ENCODE peak calls at places on chromosome 20, in six cellular contexts. J is epithelial cell of proximal tubule, K is cardiac fibroblast, Z is GM06990, S is stomach, Q is cardiac muscle cell. P is an unnamed sample.
A peak's percentile ranks its signal among the peaks of the same experiment; 100 is the strongest.

GRCh38 chr20:53751394-53752368 is 158.0 kb upstream of the ZNF217 start:
- DNase-seq in Z (peak; percentile 61), Q (peak; percentile 2), K (no peak), S (peak; percentile 24), J (no peak), P (no peak)

GRCh38 chr20:51434556-51435256 is 107.8 kb downstream of the NFATC2 start:
- DNase-seq in Z (no peak), K (peak; percentile 73), J (peak; percentile 27), S (no peak), Q (no peak), P (peak; percentile 79)

GRCh38 chr20:32539063-32539816 is 45.9 kb downstream of the NOL4L start:
- DNase-seq in S (no peak), K (no peak), Z (no peak), J (no peak), Q (no peak), P (no peak)

GRCh38 chr20:50561379-50562078 is 51.3 kb downstream of the PTPN1 start:
- DNase-seq in Q (no peak), J (peak; percentile 76), K (peak; percentile 93), S (no peak), Z (peak; percentile 59), P (peak; percentile 94)

GRCh38 chr20:41339957-41340326 is 679 bp upstream of the LPIN3 start:
- DNase-seq in Z (peak; percentile 77), S (peak; percentile 96), Q (peak; percentile 83), J (no peak), K (peak; percentile 68), P (peak; percentile 62)

GRCh38 chr20:33531047-33531877 is 41.4 kb downstream of the CBFA2T2 start:
- DNase-seq in J (no peak), Q (peak; percentile 66), K (peak; percentile 51), S (no peak), Z (no peak), P (peak; percentile 33)

GRCh38 chr20:51198876-51199523 is 176.1 kb upstream of the KCNG1 start:
- DNase-seq in S (no peak), J (no peak), Z (no peak), Q (no peak), K (no peak), P (no peak)

GRCh38 chr20:51833326-51833725 is 31.0 kb upstream of the SALL4 start:
- DNase-seq in J (no peak), Z (no peak), K (no peak), Q (no peak), S (no peak), P (no peak)

GRCh38 chr20:46176744-46177378 is 58.7 kb downstream of the CD40 start:
- DNase-seq in Z (no peak), Q (no peak), K (no peak), S (no peak), J (no peak), P (no peak)

GRCh38 chr20:23293689-23294088 is 56.9 kb upstream of the NXT1 start:
- DNase-seq in J (no peak), S (no peak), K (no peak), Q (no peak), Z (no peak), P (no peak)

GRCh38 chr20:380763-381580 is 412 bp downstream of the TRIB3 start:
- DNase-seq in S (peak; percentile 59), Q (peak; percentile 48), Z (peak; percentile 85), K (peak; percentile 75), J (no peak), P (peak; percentile 69)

GRCh38 chr20:33584976-33585375 is 77.2 kb upstream of the C20orf144 start:
- DNase-seq in Z (no peak), J (no peak), K (no peak), Q (no peak), S (no peak), P (no peak)

GRCh38 chr20:7665311-7665863 is 274.9 kb downstream of the HAO1 start:
- DNase-seq in Z (no peak), K (no peak), Q (no peak), S (no peak), J (no peak), P (no peak)

GRCh38 chr20:48406462-48407235 is 421.1 kb downstream of the PREX1 start:
- DNase-seq in Z (no peak), Q (no peak), K (no peak), S (no peak), J (no peak), P (no peak)
- TF ChIP-seq CTCF in Z (no peak), Q (no peak), K (no peak), S (no peak), J (no peak), P (no peak)

DNA sequence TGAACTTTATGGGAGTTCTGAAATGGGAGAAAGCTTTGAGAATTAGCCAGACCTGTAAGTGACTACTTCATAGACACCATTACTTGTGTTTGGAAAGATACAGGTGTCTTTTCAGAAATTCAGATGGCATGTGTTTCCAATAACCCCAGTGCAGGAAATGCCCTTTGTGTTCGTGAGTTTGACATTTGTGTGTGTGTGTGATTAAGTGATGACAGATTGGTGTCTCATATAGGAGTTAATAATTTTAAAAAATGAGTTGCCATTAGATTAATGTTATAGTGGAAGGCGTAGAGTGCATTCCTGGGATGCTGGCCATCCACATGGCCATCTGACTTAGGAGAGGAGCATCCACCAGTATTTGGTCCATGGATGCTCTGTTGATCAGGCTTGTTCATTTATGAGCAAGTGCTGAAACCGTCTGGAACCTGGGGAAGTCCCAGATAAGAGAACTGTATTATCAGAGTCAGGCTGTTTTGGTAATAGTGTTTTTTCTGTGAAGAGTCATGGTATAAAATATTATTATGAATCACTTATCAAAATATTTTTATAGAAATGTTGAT is 3.1 kb downstream of the STK4 start:
- DNase-seq in K (no peak), J (no peak), S (no peak), Z (no peak), Q (no peak), P (no peak)
- H3K4me3 ChIP-seq in K (no peak overlapping the region), J (no peak overlapping the region), S (no peak overlapping the region), Z (peak overlapping the region; percentile 97), Q (no peak overlapping the region), P (no peak overlapping the region)

GRCh38 chr20:43431120-43431519 is 26.6 kb upstream of the SRSF6 start:
- DNase-seq in S (no peak), J (no peak), Q (no peak), K (peak; percentile 5), Z (no peak), P (peak; percentile 14)

GRCh38 chr20:43430265-43430664 is 27.4 kb upstream of the SRSF6 start:
- DNase-seq in Q (no peak), Z (no peak), J (no peak), S (no peak), K (no peak), P (no peak)

GRCh38 chr20:43433250-43433854 is 24.3 kb upstream of the SRSF6 start:
- DNase-seq in Q (no peak), J (no peak), K (no peak), S (no peak), Z (no peak), P (no peak)

GRCh38 chr20:43434565-43434964 is 23.1 kb upstream of the SRSF6 start:
- DNase-seq in J (no peak), S (no peak), K (no peak), Q (no peak), Z (no peak), P (no peak)

DNA sequence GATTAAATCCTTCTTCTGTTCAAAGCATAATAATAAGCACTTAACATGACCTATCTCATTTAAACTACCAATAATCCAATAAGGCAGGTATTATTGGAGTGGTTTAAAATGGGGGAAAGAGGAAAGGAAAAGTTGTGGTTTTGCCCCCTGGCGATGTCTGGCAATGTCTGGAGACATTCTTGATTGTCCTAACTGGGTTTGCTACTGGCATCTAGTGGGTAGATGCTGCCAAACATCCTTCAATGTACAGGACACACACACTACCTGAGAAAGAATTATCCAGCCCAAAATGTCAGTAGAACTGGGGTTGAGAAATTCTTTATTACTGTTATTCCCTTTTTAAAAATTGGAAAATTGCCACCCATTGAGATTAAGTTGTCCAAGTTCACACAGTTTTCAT is 25.2 kb upstream of the SRSF6 start:
- DNase-seq in Z (no peak), Q (no peak), K (no peak), S (no peak), J (no peak), P (no peak)
- TF ChIP-seq CTCF in Z (no peak), Q (no peak), K (no peak), S (no peak), J (peak; percentile 14), P (no peak)

DNA sequence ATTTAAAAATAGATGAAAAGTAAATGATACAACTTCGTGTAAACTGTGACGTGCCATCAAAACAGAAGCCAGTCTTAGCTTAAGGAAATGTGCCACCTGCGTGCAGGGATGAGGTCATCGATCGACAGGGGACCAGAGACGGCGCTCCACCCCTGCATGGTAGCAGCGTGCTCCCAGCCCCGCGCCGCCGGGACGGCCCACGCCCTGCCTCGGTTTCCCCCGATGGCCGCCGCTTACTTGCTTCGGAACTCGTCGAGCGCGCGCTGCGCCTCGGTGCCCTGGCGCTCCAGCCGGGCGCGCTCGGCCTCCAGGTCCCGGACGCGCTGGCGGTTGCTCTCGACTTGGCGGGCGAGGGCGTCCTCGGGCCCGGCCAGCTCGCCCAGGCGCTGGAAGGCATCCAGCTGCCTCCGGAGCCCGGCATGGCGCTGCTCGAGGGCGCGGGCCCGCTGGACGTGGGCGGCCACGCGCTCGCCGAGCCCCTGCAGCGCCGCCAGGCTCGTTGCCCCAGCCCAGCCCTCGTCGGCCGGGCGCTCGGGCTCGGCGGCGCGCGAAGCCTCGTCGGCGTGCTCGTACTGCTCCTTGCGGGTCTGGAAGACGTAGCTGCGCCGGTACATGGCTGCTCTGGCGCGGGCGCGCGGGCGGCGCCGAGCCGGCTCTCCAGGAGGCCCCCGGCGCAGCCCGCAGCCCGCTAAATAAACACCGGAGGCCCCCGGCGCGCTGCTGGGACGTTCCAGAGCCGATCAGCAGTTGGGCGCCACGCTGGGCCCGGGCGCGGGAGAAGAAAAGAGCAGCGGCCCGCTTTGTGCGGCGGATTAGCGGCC is at the start of gene BFSP1:
- DNase-seq in K (peak; percentile 74), Q (peak; percentile 77), J (no peak), Z (peak; percentile 63), S (peak; percentile 68), P (peak; percentile 61)
- H3K4me3 ChIP-seq in K (peak within 1 kb of the TSS; percentile 36), Q (peak within 1 kb of the TSS; percentile 33), J (peak within 1 kb of the TSS; percentile 56), Z (peak within 1 kb of the TSS; percentile 42), S (peak within 1 kb of the TSS; percentile 61), P (peak within 1 kb of the TSS; percentile 45)

GRCh38 chr20:58824843-58825242 is 25.9 kb downstream of the GNAS-AS1 start:
- DNase-seq in J (no peak), S (no peak), Q (no peak), Z (no peak), K (no peak), P (no peak)

GRCh38 chr20:58822748-58823730 is 27.7 kb downstream of the GNAS-AS1 start:
- DNase-seq in J (no peak), K (no peak), S (no peak), Z (no peak), Q (peak; percentile 24), P (no peak)

GRCh38 chr20:58819921-58820320 is 30.8 kb downstream of the GNAS-AS1 start:
- DNase-seq in K (no peak), J (no peak), Z (no peak), Q (no peak), S (no peak), P (no peak)

GRCh38 chr20:58825450-58825849 is 25.3 kb downstream of the GNAS-AS1 start:
- DNase-seq in K (no peak), Z (no peak), J (no peak), Q (no peak), S (no peak), P (no peak)

DNA sequence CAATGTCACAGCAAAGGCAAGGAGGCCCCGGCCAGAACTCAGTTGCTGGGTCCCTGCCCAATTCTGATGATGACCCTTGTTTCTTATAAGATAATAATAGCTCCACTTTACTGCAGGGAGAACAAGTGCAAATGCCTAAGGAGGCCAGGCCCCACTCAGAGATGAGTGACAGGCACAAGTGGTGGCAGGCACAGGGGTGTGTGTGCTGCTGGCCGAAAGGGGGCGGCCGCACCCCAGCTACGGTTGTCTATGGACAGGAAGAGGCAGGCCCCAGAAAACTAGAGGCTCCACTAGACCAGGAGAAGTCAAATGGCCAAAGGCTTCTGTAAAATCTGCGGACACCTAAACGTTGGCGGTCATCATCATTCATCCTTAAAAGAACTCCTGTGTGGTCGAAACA is 28.5 kb downstream of the GNAS-AS1 start:
- DNase-seq in J (no peak), K (no peak), Z (no peak), S (no peak), Q (peak; percentile 57), P (no peak)
- TF ChIP-seq CTCF in J (no peak), K (no peak), Z (peak; percentile 56), S (no peak), Q (no peak), P (no peak)